ENCODE peak calls at places on chromosomes 6 and 20, in five cellular contexts. W is cardiac muscle cell, K is pancreas, V is Panc1, E is fibroblast of lung. B is an unnamed sample.

GRCh38 chr20:25576783-25577530 is 8.4 kb downstream of the NINL start:
- DNase-seq in W (no peak), V (no peak), K (no peak), E (no peak), B (no peak)

GRCh38 chr20:13723015-13723414 is 61.7 kb downstream of the ESF1 start:
- DNase-seq in W (no peak), V (no peak), E (no peak), K (no peak), B (no peak)

GRCh38 chr6:13217206-13217905 is 111.0 kb downstream of the TBC1D7 start:
- DNase-seq in K (no peak), W (peak; percentile 6), E (peak; percentile 68), V (no peak), B (no peak)

GRCh38 chr6:156741287-156742073 is 35.7 kb upstream of the ARID1B start:
- DNase-seq in V (no peak), E (no peak), K (no peak), W (no peak), B (no peak)

GRCh38 chr6:138847884-138848283 is 52.0 kb downstream of the ECT2L start:
- DNase-seq in W (no peak), V (no peak), E (no peak), K (no peak), B (no peak)

GRCh38 chr20:25541676-25542075 is 43.7 kb downstream of the NINL start:
- DNase-seq in K (no peak), V (no peak), W (no peak), E (peak; percentile 6), B (no peak)

GRCh38 chr6:63478751-63479150 is 93.5 kb upstream of the LOC128125822 start:
- DNase-seq in K (no peak), V (no peak), W (no peak), E (no peak), B (no peak)

GRCh38 chr6:54990001-54990400 is 143.4 kb downstream of the FAM83B start:
- DNase-seq in W (no peak), K (no peak), E (no peak), V (no peak), B (no peak)

GRCh38 chr6:163197839-163198238 is 216.7 kb upstream of the QKI start:
- DNase-seq in V (no peak), W (no peak), K (no peak), E (no peak), B (no peak)

GRCh38 chr6:168909288-168909687 is 344.4 kb downstream of the THBS2 start:
- DNase-seq in K (no peak), W (no peak), V (no peak), E (no peak), B (no peak)

GRCh38 chr20:59863058-59863457 is 70.4 kb downstream of the SYCP2 start:
- DNase-seq in K (no peak), V (no peak), W (no peak), E (no peak), B (no peak)

GRCh38 chr6:163152701-163153100 is 261.8 kb upstream of the QKI start:
- DNase-seq in E (no peak), W (no peak), V (no peak), K (no peak), B (no peak)

GRCh38 chr6:35195120-35195780 is 18.5 kb upstream of the SCUBE3 start:
- DNase-seq in V (no peak), E (no peak), W (no peak), K (no peak), B (no peak)

GRCh38 chr6:37566209-37566859 is 66.6 kb upstream of the CCDC167 start:
- DNase-seq in E (peak; percentile 35), K (no peak), W (peak; percentile 83), V (no peak), B (peak; percentile 86)

GRCh38 chr6:1313755-1314503 is 2.0 kb downstream of the FOXQ1 start:
- DNase-seq in E (no peak), K (peak; percentile 50), V (no peak), W (peak; percentile 56), B (no peak)

GRCh38 chr6:40169878-40170277 is 235.6 kb upstream of the MOCS1 start:
- DNase-seq in K (no peak), W (no peak), V (no peak), E (no peak), B (no peak)

GRCh38 chr6:12249516-12250394 is 40.4 kb upstream of the EDN1 start:
- DNase-seq in E (peak; percentile 10), K (no peak), W (no peak), V (no peak), B (no peak)

GRCh38 chr6:35176625-35177024 is 35.5 kb upstream of the TCP11 start:
- DNase-seq in V (no peak), W (no peak), E (no peak), K (no peak), B (no peak)

GRCh38 chr20:50269111-50270033 is 78.7 kb downstream of the CEBPB start:
- DNase-seq in K (no peak), W (no peak), E (no peak), V (no peak), B (no peak)

GRCh38 chr6:18680842-18681241 is 293.7 kb downstream of the RNF144B start:
- DNase-seq in E (no peak), K (no peak), W (no peak), V (no peak), B (no peak)

GRCh38 chr6:17233531-17233930 is 47.6 kb upstream of the RBM24 start:
- DNase-seq in E (peak; percentile 46), W (no peak), K (no peak), V (no peak), B (no peak)

GRCh38 chr20:43736588-43737091 is 9.8 kb upstream of the GTSF1L start:
- DNase-seq in W (no peak), V (no peak), E (no peak), K (no peak), B (no peak)

GRCh38 chr6:94196891-94197290 is 777.5 kb upstream of the EPHA7 start:
- DNase-seq in V (no peak), W (no peak), E (no peak), K (no peak), B (no peak)

GRCh38 chr20:62702886-62703852 is 5.5 kb upstream of the NTSR1 start:
- DNase-seq in E (peak; percentile 86), W (no peak), V (peak; percentile 86), K (no peak), B (no peak)

GRCh38 chr6:82385961-82386360 is 22.3 kb downstream of the TPBG start:
- DNase-seq in K (peak; percentile 24), V (no peak), W (no peak), E (no peak), B (no peak)

GRCh38 chr6:84763397-84764331 is 734 bp downstream of the TBX18 start:
- DNase-seq in W (peak; percentile 58), E (peak; percentile 61), K (no peak), V (peak; percentile 12), B (no peak)

GRCh38 chr6:33075568-33076405 is at the start of gene HLA-DPB1:
- DNase-seq in E (peak; percentile 32), V (no peak), K (no peak), W (peak; percentile 76), B (no peak)

GRCh38 chr6:34520645-34521462 is 35.3 kb downstream of the SPDEF start:
- DNase-seq in W (no peak), V (no peak), K (no peak), E (no peak), B (no peak)

GRCh38 chr6:138404666-138405337 is 779 bp downstream of the HEBP2 start:
- DNase-seq in V (no peak), W (peak; percentile 19), E (peak; percentile 5), K (peak; percentile 48), B (no peak)

DNA sequence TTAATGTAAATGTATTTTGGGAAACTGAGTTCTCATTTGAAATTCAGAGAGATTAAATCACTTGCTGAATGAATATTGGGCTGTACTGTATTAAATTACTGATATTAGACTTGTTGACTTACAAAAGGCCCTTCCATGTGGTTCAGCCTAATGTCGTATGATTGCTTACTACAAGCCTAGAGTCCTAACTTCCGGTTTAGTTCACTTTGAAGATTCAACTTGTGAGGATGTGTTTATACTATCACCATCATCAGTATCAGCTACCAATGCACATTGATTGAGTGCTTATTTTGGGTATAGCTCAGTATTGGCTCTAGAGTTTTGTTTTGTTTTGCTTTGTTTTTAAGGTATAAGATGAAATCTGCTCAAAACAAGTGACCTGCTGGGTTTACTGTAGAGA is 48.3 kb downstream of the FAM217A start:
- DNase-seq in K (no peak), V (no peak), E (no peak), W (no peak), B (no peak)
- H3K36me3 ChIP-seq in K (peaks cover 5% of the 10 kb centered on the region), V (peaks cover 21% of the 10 kb centered on the region), E (no peaks in the 10 kb centered on the region), W (peaks cover 12% of the 10 kb centered on the region), B (peaks cover 10% of the 10 kb centered on the region)

GRCh38 chr20:34269996-34270627 is 28.9 kb downstream of the ASIP start:
- DNase-seq in E (no peak), V (no peak), W (no peak), K (no peak), B (no peak)

GRCh38 chr20:34268851-34269668 is 27.8 kb downstream of the ASIP start:
- DNase-seq in E (peak; percentile 49), K (peak; percentile 30), V (no peak), W (no peak), B (peak; percentile 9)

GRCh38 chr20:34268145-34268544 is 26.9 kb downstream of the ASIP start:
- DNase-seq in E (no peak), K (no peak), W (no peak), V (no peak), B (no peak)

GRCh38 chr20:34274694-34275093 is 28.5 kb downstream of the AHCY start:
- DNase-seq in K (no peak), V (no peak), E (no peak), W (no peak), B (no peak)

GRCh38 chr20:34271961-34272360 is 30.7 kb downstream of the ASIP start:
- DNase-seq in V (no peak), W (no peak), E (peak; percentile 93), K (no peak), B (no peak)
- H3K36me3 ChIP-seq in V (no peaks in the 10 kb centered on the region), W (peaks cover 6% of the 10 kb centered on the region), E (no peaks in the 10 kb centered on the region), K (no peaks in the 10 kb centered on the region), B (no peaks in the 10 kb centered on the region)

DNA sequence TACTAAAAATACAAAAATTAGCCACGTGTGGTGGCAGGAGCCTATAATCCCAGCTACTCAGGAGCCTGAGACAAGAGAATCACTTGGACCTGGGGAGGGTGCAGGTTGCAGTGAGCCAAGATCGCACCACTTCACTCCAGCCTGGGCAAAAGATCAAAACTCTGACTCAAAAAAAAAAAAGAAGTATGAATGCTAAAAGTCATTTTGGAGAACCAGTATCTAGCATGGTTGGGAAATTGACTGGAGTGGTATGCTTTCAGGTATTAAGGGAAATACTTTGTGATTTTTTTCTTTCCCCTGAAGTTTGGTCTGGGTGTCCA is 30.1 kb downstream of the PCMT1 start:
- DNase-seq in W (no peak), K (no peak), V (no peak), E (peak; percentile 27), B (no peak)
- H3K36me3 ChIP-seq in W (peaks cover 3% of the 10 kb centered on the region), K (no peaks in the 10 kb centered on the region), V (peaks cover 5% of the 10 kb centered on the region), E (no peaks in the 10 kb centered on the region), B (peaks cover 5% of the 10 kb centered on the region)

DNA sequence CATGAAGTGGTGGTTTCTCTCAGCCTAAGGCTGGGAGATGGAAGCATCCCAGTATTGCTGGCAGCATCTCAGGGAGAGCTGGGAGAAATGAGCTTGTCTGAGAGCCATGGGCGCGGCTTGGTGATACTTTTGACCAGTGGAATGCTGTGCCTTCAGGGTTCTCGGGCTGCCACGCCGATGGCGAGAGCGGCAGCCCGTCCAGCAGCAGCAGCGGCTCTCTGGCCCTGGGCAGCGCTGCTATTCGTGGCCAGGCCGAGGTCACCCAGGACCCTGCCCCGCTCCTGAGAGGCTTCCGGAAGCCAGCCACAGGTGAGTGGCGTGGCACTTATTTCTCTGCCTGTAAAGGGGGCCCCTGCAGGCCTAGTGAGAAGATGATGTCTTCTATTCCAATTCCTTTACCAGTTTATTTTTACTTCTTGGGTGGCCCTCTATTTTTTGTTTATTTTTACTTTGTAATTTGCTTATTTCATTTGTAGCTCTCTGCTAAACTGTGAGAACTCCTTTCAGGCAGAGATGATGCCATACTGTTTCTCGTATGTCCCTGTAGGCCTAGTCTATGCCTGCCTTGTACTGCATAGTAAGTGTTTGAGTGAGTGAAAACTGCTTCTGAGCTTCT is 71.7 kb downstream of the ASXL1 start:
- DNase-seq in E (no peak), K (no peak), V (no peak), W (no peak), B (no peak)
- H3K36me3 ChIP-seq in E (peaks cover 28% of the 10 kb centered on the region), K (peaks cover 30% of the 10 kb centered on the region), V (peaks cover 62% of the 10 kb centered on the region), W (peaks cover 45% of the 10 kb centered on the region), B (peaks cover 31% of the 10 kb centered on the region)

B was measured in naive thymus-derived CD4-positive, alpha-beta T cell.